ENCODE peak calls at places on chromosomes 2 and 18, in five cellular contexts. U, M, D, Y and E are unnamed samples.

GRCh38 chr2:43605851-43606250 is 10.0 kb upstream of the THADA start:
- DNase-seq in U (no peak), M (no peak), D (no peak), Y (peak; percentile 27), E (peak; percentile 14)

GRCh38 chr2:232126301-232127085 is 165.0 kb downstream of the DIS3L2 start:
- DNase-seq in U (no peak), M (no peak), D (no peak), Y (no peak), E (no peak)

GRCh38 chr2:135839713-135840112 is 2.7 kb upstream of the LCT start:
- DNase-seq in U (no peak), M (peak; percentile 91), D (no peak), Y (no peak), E (no peak)

GRCh38 chr18:8471373-8471772 is 137.9 kb upstream of the RAB12 start:
- DNase-seq in U (no peak), M (no peak), D (no peak), Y (no peak), E (no peak)

GRCh38 chr18:45332911-45333310 is 282.4 kb upstream of the SLC14A2 start:
- DNase-seq in U (no peak), M (no peak), D (no peak), Y (no peak), E (no peak)

GRCh38 chr2:26653207-26654060 is 12.3 kb upstream of the CIB4 start:
- DNase-seq in U (no peak), M (no peak), D (no peak), Y (no peak), E (no peak)

GRCh38 chr2:216989335-216990129 is 129.7 kb upstream of the TNP1 start:
- DNase-seq in U (no peak), M (peak; percentile 29), D (no peak), Y (no peak), E (peak; percentile 29)

GRCh38 chr2:46706264-46706983 is 209.2 kb downstream of the MCFD2 start:
- DNase-seq in U (peak; percentile 10), M (peak; percentile 54), D (no peak), Y (no peak), E (no peak)

GRCh38 chr2:231707625-231708049 is 688 bp upstream of the PTMA start:
- DNase-seq in U (peak; percentile 80), M (peak; percentile 54), D (peak; percentile 36), Y (no peak), E (no peak)

GRCh38 chr2:238169708-238170251 is 11.0 kb downstream of the ERFE start:
- DNase-seq in U (no peak), M (peak; percentile 98), D (no peak), Y (no peak), E (peak; percentile 70)

GRCh38 chr2:7011376-7012083 is 94.3 kb downstream of the RNF144A start:
- DNase-seq in U (no peak), M (peak; percentile 96), D (no peak), Y (no peak), E (peak; percentile 96)

GRCh38 chr2:186544255-186544675 is 45.6 kb upstream of the ITGAV start:
- DNase-seq in U (peak; percentile 45), M (peak; percentile 84), D (peak; percentile 10), Y (peak; percentile 50), E (peak; percentile 91)

GRCh38 chr2:239038773-239039478 is 191.0 kb downstream of the TWIST2 start:
- DNase-seq in U (no peak), M (no peak), D (no peak), Y (no peak), E (no peak)

GRCh38 chr2:143960177-143960576 is 559.7 kb downstream of the ZEB2 start:
- DNase-seq in U (no peak), M (peak; percentile 60), D (no peak), Y (no peak), E (peak; percentile 45)

GRCh38 chr2:98669675-98670074 is 61.3 kb downstream of the MGAT4A start:
- DNase-seq in U (no peak), M (no peak), D (no peak), Y (no peak), E (no peak)

GRCh38 chr2:54803783-54804758 is 80.6 kb downstream of the EML6 start:
- DNase-seq in U (no peak), M (peak; percentile 46), D (no peak), Y (no peak), E (no peak)

GRCh38 chr18:63249781-63250180 is 69.8 kb downstream of the BCL2 start:
- DNase-seq in U (no peak), M (no peak), D (no peak), Y (no peak), E (no peak)

GRCh38 chr18:74541703-74542555 is 7.6 kb downstream of the CNDP1 start:
- DNase-seq in U (no peak), M (no peak), D (no peak), Y (no peak), E (peak; percentile 33)

GRCh38 chr2:153403937-153404336 is 74.6 kb downstream of the RPRM start:
- DNase-seq in U (no peak), M (no peak), D (no peak), Y (no peak), E (no peak)

GRCh38 chr2:43749583-43749982 is 24.3 kb upstream of the DYNC2LI1 start:
- DNase-seq in U (no peak), M (no peak), D (no peak), Y (no peak), E (no peak)

GRCh38 chr2:16130906-16131400 is 190.6 kb downstream of the MYCN start:
- DNase-seq in U (no peak), M (no peak), D (no peak), Y (no peak), E (no peak)

GRCh38 chr2:66445781-66446177 is 10.9 kb downstream of the MEIS1 start:
- DNase-seq in U (peak; percentile 85), M (peak; percentile 58), D (no peak), Y (peak; percentile 78), E (no peak)

GRCh38 chr2:137947714-137948336 is 16.4 kb upstream of the HNMT start:
- DNase-seq in U (peak; percentile 76), M (peak; percentile 75), D (peak; percentile 59), Y (peak; percentile 75), E (peak; percentile 84)

DNA sequence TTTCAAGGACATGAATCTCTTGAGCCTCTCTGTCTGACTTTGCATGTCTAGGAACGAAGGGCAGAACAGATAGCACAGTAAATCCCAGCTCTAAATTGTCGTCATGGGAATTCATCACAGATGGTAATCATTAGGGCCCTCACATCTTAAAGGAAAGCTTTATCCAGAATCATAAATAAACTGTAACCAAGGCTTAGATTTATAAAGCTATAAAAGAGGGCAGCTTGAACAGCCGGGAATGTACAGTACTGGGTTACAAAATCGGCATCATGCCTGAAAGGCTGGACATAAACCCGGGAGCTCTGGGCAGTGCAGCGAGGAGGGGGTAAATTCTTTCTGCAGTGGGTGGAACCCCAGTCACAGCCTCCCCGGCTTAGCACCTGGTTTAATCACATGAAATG is 144.4 kb downstream of the GFPT1 start:
- DNase-seq in U (no peak), M (peak; percentile 86), D (no peak), Y (no peak), E (no peak)
- H3K4me3 ChIP-seq in U (no peak overlapping the region), M (no peak overlapping the region), D (no peak overlapping the region), Y (no peak overlapping the region), E (no peak overlapping the region)

GRCh38 chr2:176091329-176092258 is 927 bp upstream of the HOXD13 start:
- DNase-seq in U (no peak), M (no peak), D (no peak), Y (peak; percentile 45), E (no peak)
- TF ChIP-seq EZH2 in U (peak; percentile 96), M (no peak), D (no peak), Y (peak; percentile 95), E (no peak)

DNA sequence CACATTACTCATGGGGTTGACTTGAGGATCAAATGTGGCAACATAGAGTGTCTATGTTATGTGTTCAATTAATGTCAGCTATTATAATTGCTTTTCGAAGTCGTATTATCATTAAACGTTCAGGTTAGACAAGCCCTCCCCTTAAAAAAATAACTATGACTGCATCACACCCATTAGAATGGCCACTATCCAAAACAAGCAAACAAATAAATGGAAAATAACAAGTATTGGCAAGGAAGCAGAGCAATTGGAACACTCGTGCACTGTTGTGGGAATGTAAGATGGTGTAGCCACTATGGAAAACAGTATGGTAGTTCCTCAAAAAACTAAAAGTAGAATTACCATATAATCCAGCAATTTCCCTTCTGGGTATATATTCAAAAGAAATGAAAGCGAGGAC is 10.0 kb upstream of the CTIF start:
- DNase-seq in U (no peak), M (no peak), D (no peak), Y (no peak), E (no peak)
- TF ChIP-seq EZH2phosphoT487 in U (no peak), M (no peak), D (no peak), Y (no peak), E (no peak)

DNA sequence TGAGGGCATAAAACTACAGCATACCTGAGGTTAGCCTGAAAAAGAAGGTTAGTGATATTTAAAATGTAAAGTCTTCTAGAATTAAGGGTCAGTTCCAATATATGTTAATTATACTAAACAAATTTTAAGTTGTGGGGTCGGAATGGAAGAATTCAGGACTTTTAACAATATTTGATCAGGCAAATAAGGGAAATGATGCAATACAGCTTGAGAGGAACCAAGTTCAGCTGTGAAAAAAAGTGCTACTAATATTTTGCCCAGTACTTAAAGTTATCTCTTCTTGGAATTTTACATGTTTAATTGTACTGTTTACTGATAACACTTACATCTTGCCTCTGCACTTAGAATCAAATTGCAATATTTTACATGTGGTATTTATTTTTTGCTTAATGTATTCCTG is 345.5 kb upstream of the CWC22 start:
- DNase-seq in U (no peak), M (peak; percentile 14), D (no peak), Y (no peak), E (no peak)
- H3K4me3 ChIP-seq in U (no peak overlapping the region), M (no peak overlapping the region), D (no peak overlapping the region), Y (no peak overlapping the region), E (no peak overlapping the region)

DNA sequence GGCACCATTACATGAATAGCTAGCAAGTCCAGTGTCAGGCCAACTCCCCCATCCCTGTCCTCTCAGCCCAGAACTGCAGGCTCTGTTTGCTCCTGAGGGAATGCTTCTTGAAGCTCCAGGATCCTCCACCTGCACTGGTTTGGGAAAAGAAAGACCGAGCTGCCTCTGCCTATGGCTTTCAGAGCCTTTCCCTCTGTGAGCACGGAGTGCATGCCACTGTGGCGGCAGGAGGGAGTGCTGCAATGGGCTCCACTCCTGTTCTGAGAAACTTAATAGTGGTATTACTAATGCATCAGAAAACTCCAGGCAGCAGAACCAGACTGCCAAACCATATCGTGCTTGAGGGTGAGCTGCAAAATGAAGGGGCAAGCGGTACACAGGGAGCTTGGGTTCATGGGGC is 271.8 kb downstream of the SRBD1 start:
- DNase-seq in U (no peak), M (no peak), D (no peak), Y (no peak), E (no peak)
- TF ChIP-seq EZH2 in U (no peak), M (no peak), D (no peak), Y (no peak), E (no peak)

GRCh38 chr2:200221055-200221692 is 85.3 kb upstream of the SPATS2L start:
- DNase-seq in U (no peak), M (no peak), D (no peak), Y (no peak), E (no peak)
- TF ChIP-seq EZH2phosphoT487 in U (no peak), M (no peak), D (no peak), Y (no peak), E (no peak)